ENCODE peak calls at places on chromosomes 7 and 10, in seven cellular contexts. J is colonic mucosa, C is SK-N-DZ, W is PC-9, E is thyroid gland, Y is neuronal stem cell, G is COR-L47. N is an unnamed sample.

GRCh38 chr10:71806706-71807556 is 33.6 kb upstream of the VSIR start:
- DNase-seq in E (no peak), W (no peak), G (no peak), J (peak), C (no peak), Y (no peak), N (no peak)

GRCh38 chr7:97307521-97308108 is 190.1 kb downstream of the SDHAF3 start:
- DNase-seq in C (no peak), Y (no peak), E (no peak), G (no peak), W (no peak), J (no peak), N (no peak)

GRCh38 chr10:6222755-6223154 is 20.0 kb downstream of the PFKFB3 start:
- DNase-seq in J (no peak), C (no peak), Y (no peak), W (no peak), G (no peak), E (no peak), N (no peak)

GRCh38 chr10:71975087-71975890 is 11.1 kb downstream of the CHST3 start:
- DNase-seq in G (no peak), Y (no peak), W (peak), C (no peak), J (peak), E (peak), N (no peak)

GRCh38 chr7:44854644-44855364 is 6.9 kb upstream of the H2AZ2 start:
- DNase-seq in Y (no peak), J (no peak), C (no peak), G (no peak), W (no peak), E (no peak), N (no peak)

GRCh38 chr10:131396108-131397010 is 84.8 kb upstream of the TCERG1L start:
- DNase-seq in E (no peak), W (no peak), Y (no peak), C (no peak), J (no peak), G (no peak), N (no peak)

GRCh38 chr10:133174689-133175263 is 14.8 kb downstream of the KNDC1 start:
- DNase-seq in J (no peak), E (no peak), C (no peak), G (no peak), W (no peak), Y (no peak), N (no peak)

GRCh38 chr10:97640868-97641811 is 669 bp downstream of the PI4K2A start:
- DNase-seq in G (no peak), J (peak), Y (peak), E (peak), W (no peak), C (no peak), N (no peak)

GRCh38 chr7:90999989-91000979 is 263.9 kb upstream of the FZD1 start:
- DNase-seq in C (no peak), E (no peak), J (no peak), W (no peak), G (no peak), Y (no peak), N (no peak)

GRCh38 chr10:59799421-59799820 is 46.2 kb upstream of the MRLN start:
- DNase-seq in Y (no peak), J (no peak), G (no peak), C (no peak), E (no peak), W (no peak), N (no peak)

GRCh38 chr7:121449304-121449703 is 53.2 kb upstream of the FAM3C start:
- DNase-seq in W (no peak), J (no peak), Y (no peak), G (no peak), E (no peak), C (peak), N (no peak)

GRCh38 chr7:79317728-79318127 is 135.7 kb downstream of the MAGI2 start:
- DNase-seq in E (no peak), W (peak), Y (no peak), G (no peak), J (no peak), C (no peak), N (peak)

GRCh38 chr7:157854066-157854891 is 517.5 kb downstream of the DNAJB6 start:
- DNase-seq in E (peak), W (no peak), J (peak), C (peak), Y (no peak), G (no peak), N (no peak)

GRCh38 chr7:131330299-131330698 is 2.6 kb downstream of the MKLN1 start:
- DNase-seq in W (no peak), Y (no peak), J (no peak), C (no peak), E (no peak), G (no peak), N (no peak)

GRCh38 chr10:34524369-34525091 is 290.6 kb downstream of the PARD3 start:
- DNase-seq in Y (no peak), E (no peak), J (no peak), C (no peak), W (no peak), G (no peak), N (no peak)

GRCh38 chr7:56079450-56080185 is 13.1 kb downstream of the PHKG1 start:
- DNase-seq in E (peak), G (peak), W (no peak), C (no peak), J (peak), Y (no peak), N (peak)

GRCh38 chr7:100837099-100837836 is 9.9 kb upstream of the EPHB4 start:
- DNase-seq in E (peak), C (no peak), W (peak), Y (peak), J (peak), G (peak), N (no peak)

GRCh38 chr7:1741751-1742554 is 71.9 kb downstream of the ELFN1 start:
- DNase-seq in J (peak), G (no peak), C (no peak), E (no peak), W (peak), Y (no peak), N (no peak)

GRCh38 chr7:129163875-129164544 is 19.5 kb downstream of the TSPAN33 start:
- DNase-seq in W (no peak), G (peak), J (no peak), E (no peak), C (peak), Y (no peak), N (peak)

GRCh38 chr10:13924020-13924725 is 337.4 kb downstream of the PRPF18 start:
- DNase-seq in E (no peak), G (no peak), J (no peak), C (no peak), Y (no peak), W (peak), N (no peak)

GRCh38 chr7:87567052-87567451 is 33.6 kb downstream of the ABCB1 start:
- DNase-seq in C (no peak), J (no peak), Y (no peak), W (no peak), E (no peak), G (no peak), N (no peak)

GRCh38 chr10:71912431-71912830 is 51.8 kb upstream of the CHST3 start:
- DNase-seq in W (no peak), E (no peak), C (no peak), G (no peak), J (no peak), Y (no peak), N (no peak)

GRCh38 chr10:113028393-113029054 is 78.5 kb downstream of the TCF7L2 start:
- DNase-seq in E (no peak), C (no peak), Y (no peak), G (no peak), W (no peak), J (no peak), N (no peak)

GRCh38 chr10:87635498-87636312 is 24.0 kb upstream of the PAPSS2 start:
- DNase-seq in W (peak), G (no peak), J (no peak), C (no peak), E (no peak), Y (no peak), N (no peak)

GRCh38 chr7:102101111-102101551 is 185.5 kb upstream of the SH2B2 start:
- DNase-seq in C (no peak), E (no peak), W (peak), J (no peak), Y (no peak), G (no peak), N (no peak)

GRCh38 chr7:50069613-50070012 is 23.4 kb downstream of the ZPBP start:
- DNase-seq in C (no peak), E (peak), G (no peak), Y (no peak), W (no peak), J (no peak), N (no peak)

GRCh38 chr7:25103766-25104165 is 21.3 kb downstream of the CYCS start:
- DNase-seq in W (no peak), C (no peak), E (no peak), G (no peak), J (no peak), Y (no peak), N (no peak)

GRCh38 chr7:25795824-25796235 is 356.2 kb upstream of the NFE2L3 start:
- DNase-seq in C (no peak), W (no peak), G (no peak), E (peak), J (no peak), Y (no peak), N (no peak)

GRCh38 chr7:135490783-135491182 is 19.1 kb downstream of the CNOT4 start:
- DNase-seq in E (no peak), G (no peak), J (peak), Y (no peak), C (no peak), W (peak), N (no peak)

GRCh38 chr7:44060091-44060947 is 5.0 kb downstream of the PGAM2 start:
- DNase-seq in E (peak), J (no peak), G (no peak), W (no peak), C (no peak), Y (no peak), N (no peak)

GRCh38 chr7:96495751-96496216 is 173.9 kb upstream of the SLC25A13 start:
- DNase-seq in C (peak), W (no peak), E (no peak), J (no peak), G (peak), Y (no peak), N (peak)

GRCh38 chr10:45150997-45151396 is 150.3 kb downstream of the ZNF22 start:
- DNase-seq in G (no peak), E (no peak), J (no peak), W (no peak), C (no peak), Y (no peak), N (no peak)

GRCh38 chr7:68411742-68412141 is 1186.5 kb upstream of the AUTS2 start:
- DNase-seq in G (peak), Y (no peak), E (no peak), C (peak), J (no peak), W (no peak), N (no peak)

GRCh38 chr7:116213361-116214155 is 3.2 kb downstream of the TES start:
- DNase-seq in E (no peak), J (no peak), C (no peak), W (no peak), Y (no peak), G (no peak), N (no peak)